ENCODE peak calls at places on chromosomes 13 and 19, in seven cellular contexts. L, Z, B, Y, P, Q and C are unnamed samples.

GRCh38 chr13:57787058-57787791 is 155.7 kb downstream of the PCDH17 start:
- DNase-seq in P (no peak), Y (no peak), L (no peak), B (no peak), Z (no peak), Q (no peak), C (no peak)

GRCh38 chr19:36152061-36152885 is at the start of gene COX7A1:
- DNase-seq in P (no peak), L (no peak), B (no peak), Y (no peak), Q (peak), Z (no peak), C (no peak)

GRCh38 chr19:51083783-51084182 is 1.1 kb upstream of the KLK14 start:
- DNase-seq in B (no peak), Z (no peak), P (no peak), Q (no peak), Y (no peak), L (no peak), C (no peak)

GRCh38 chr13:49995535-49996165 is 1.2 kb upstream of the TRIM13 start:
- DNase-seq in Y (no peak), L (no peak), P (no peak), Q (peak), Z (no peak), B (no peak), C (no peak)

GRCh38 chr19:30253581-30253996 is 118.6 kb upstream of the ZNF536 start:
- DNase-seq in L (no peak), Z (no peak), P (no peak), Q (peak), Y (no peak), B (no peak), C (no peak)

GRCh38 chr19:30136591-30136990 is 194.6 kb downstream of the URI1 start:
- DNase-seq in P (no peak), Y (no peak), Q (peak), Z (no peak), B (no peak), L (no peak), C (no peak)

GRCh38 chr13:98228661-98229349 is 51.7 kb upstream of the RNF113B start:
- DNase-seq in Z (no peak), B (no peak), L (no peak), Q (peak), Y (no peak), P (no peak), C (peak)

GRCh38 chr13:27319404-27319803 is 48.8 kb downstream of the RASL11A start:
- DNase-seq in L (no peak), Y (no peak), B (no peak), Q (no peak), Z (no peak), P (no peak), C (no peak)

GRCh38 chr19:39671739-39672363 is 16.1 kb downstream of the LGALS16 start:
- DNase-seq in Q (peak), B (no peak), Z (peak), P (peak), Y (no peak), L (no peak), C (peak)

GRCh38 chr19:49814010-49814409 is 918 bp upstream of the FUZ start:
- DNase-seq in Q (no peak), Y (no peak), L (no peak), Z (no peak), B (no peak), P (no peak), C (no peak)

GRCh38 chr13:43245374-43245964 is 222.1 kb downstream of the DNAJC15 start:
- DNase-seq in Q (peak), B (no peak), Z (no peak), Y (no peak), P (no peak), L (no peak), C (peak)

GRCh38 chr13:104315606-104316005 is 1249.4 kb upstream of the SLC10A2 start:
- DNase-seq in L (no peak), Y (no peak), Q (peak), B (no peak), Z (no peak), P (no peak), C (no peak)

GRCh38 chr19:18419195-18419698 is at the start of gene SSBP4:
- DNase-seq in Y (peak), L (peak), P (peak), Q (peak), B (peak), Z (peak), C (no peak)

GRCh38 chr13:48304132-48304876 is 753 bp downstream of the RB1 start:
- DNase-seq in L (no peak), P (peak), B (no peak), Q (peak), Z (no peak), Y (no peak), C (peak)

GRCh38 chr13:66845393-66845792 is 384.7 kb downstream of the PCDH9 start:
- DNase-seq in B (no peak), P (no peak), Y (no peak), Q (no peak), Z (no peak), L (no peak), C (no peak)

GRCh38 chr13:80054806-80055205 is 286.1 kb downstream of the SPRY2 start:
- DNase-seq in P (no peak), Q (peak), Y (no peak), L (no peak), B (no peak), Z (no peak), C (no peak)

GRCh38 chr13:75495938-75496337 is 14.0 kb upstream of the TBC1D4 start:
- DNase-seq in Q (peak), L (no peak), B (no peak), P (no peak), Y (no peak), Z (no peak), C (peak)

GRCh38 chr19:3866798-3867638 is 1.8 kb downstream of the ZFR2 start:
- DNase-seq in Z (no peak), Y (no peak), P (no peak), Q (no peak), B (no peak), L (no peak), C (no peak)

GRCh38 chr19:12784394-12784870 is 6.9 kb upstream of the JUNB start:
- DNase-seq in Q (no peak), B (no peak), Y (no peak), L (no peak), Z (no peak), P (peak), C (no peak)

GRCh38 chr19:4650159-4650558 is 10.8 kb downstream of the TNFAIP8L1 start:
- DNase-seq in Q (no peak), Y (no peak), B (no peak), Z (no peak), L (no peak), P (no peak), C (no peak)

GRCh38 chr13:62168891-62169290 is 753.2 kb upstream of the PCDH20 start:
- DNase-seq in P (no peak), Q (no peak), L (no peak), B (no peak), Y (no peak), Z (no peak), C (no peak)

GRCh38 chr13:53460776-53461175 is 432.2 kb downstream of the OLFM4 start:
- DNase-seq in Q (no peak), B (no peak), P (no peak), Y (no peak), L (no peak), Z (no peak), C (no peak)

GRCh38 chr13:44868397-44868796 is 120.9 kb downstream of the NUFIP1 start:
- DNase-seq in Y (no peak), L (no peak), Z (no peak), P (no peak), B (no peak), Q (no peak), C (no peak)

GRCh38 chr19:33292595-33293254 is 9.6 kb downstream of the CEBPA start:
- DNase-seq in B (no peak), P (no peak), Z (no peak), L (no peak), Q (peak), Y (no peak), C (no peak)

GRCh38 chr13:44313674-44314073 is 60.0 kb upstream of the SERP2 start:
- DNase-seq in Z (no peak), P (no peak), Y (no peak), B (no peak), Q (peak), L (no peak), C (no peak)